ENCODE peak calls at places on chromosome 1, in five cellular contexts. J is esophagus muscularis mucosa, Z is H1, L is heart left ventricle, I is endodermal cell. U is an unnamed sample.

GRCh38 chr1:153833171-153833570 is 58.0 kb downstream of the SLC27A3 start:
- DNase-seq in L (no peak), Z (no peak), J (no peak), I (no peak), U (no peak)

GRCh38 chr1:215530401-215530984 is 36.6 kb upstream of the KCTD3 start:
- DNase-seq in I (no peak), Z (no peak), J (no peak), L (no peak), U (no peak)

GRCh38 chr1:167066333-167067122 is 23.6 kb downstream of the GPA33 start:
- DNase-seq in J (no peak), I (peak; percentile 96), L (peak; percentile 88), Z (peak; percentile 29), U (peak; percentile 68)

GRCh38 chr1:108009603-108010195 is 44.7 kb upstream of the VAV3 start:
- DNase-seq in I (no peak), L (no peak), J (no peak), Z (no peak), U (no peak)

GRCh38 chr1:37478451-37478871 is 4.1 kb downstream of the ZC3H12A start:
- DNase-seq in J (no peak), I (no peak), Z (no peak), L (no peak), U (no peak)

GRCh38 chr1:154628122-154628405 is 20.1 kb upstream of the ADAR start:
- DNase-seq in I (no peak), L (no peak), Z (no peak), J (no peak), U (no peak)

GRCh38 chr1:26132128-26132824 is 20.7 kb downstream of the PDIK1L start:
- DNase-seq in I (peak; percentile 73), L (no peak), Z (no peak), J (no peak), U (no peak)

GRCh38 chr1:54680387-54680786 is 35.3 kb upstream of the TTC4 start:
- DNase-seq in Z (no peak), I (no peak), J (no peak), L (no peak), U (no peak)

GRCh38 chr1:114222920-114223319 is 69.3 kb upstream of the SYT6 start:
- DNase-seq in L (no peak), Z (no peak), I (no peak), J (no peak), U (no peak)

GRCh38 chr1:156153362-156153761 is at the start of gene SEMA4A:
- DNase-seq in I (no peak), Z (no peak), J (no peak), L (no peak), U (no peak)

GRCh38 chr1:166063701-166064100 is 103.1 kb downstream of the FAM78B start:
- DNase-seq in Z (no peak), J (no peak), I (no peak), L (no peak), U (no peak)

GRCh38 chr1:65198095-65198494 is 50.1 kb downstream of the AK4 start:
- DNase-seq in L (no peak), J (no peak), I (no peak), Z (no peak), U (no peak)

GRCh38 chr1:33655496-33655895 is 183.1 kb downstream of the ZSCAN20 start:
- DNase-seq in L (no peak), I (peak; percentile 15), J (no peak), Z (no peak), U (no peak)

GRCh38 chr1:162908780-162909179 is 47.8 kb upstream of the CCDC190 start:
- DNase-seq in I (no peak), Z (no peak), J (no peak), L (no peak), U (no peak)

GRCh38 chr1:116766616-116767469 is 12.6 kb downstream of the CD2 start:
- DNase-seq in I (no peak), L (no peak), Z (no peak), J (no peak), U (no peak)

GRCh38 chr1:68808351-68808750 is 311.5 kb upstream of the DEPDC1 start:
- DNase-seq in Z (no peak), I (peak; percentile 55), J (no peak), L (no peak), U (no peak)

GRCh38 chr1:54580856-54581550 is 33.0 kb downstream of the ACOT11 start:
- DNase-seq in I (no peak), L (no peak), J (no peak), Z (no peak), U (no peak)

GRCh38 chr1:197180252-197180878 is 33.9 kb upstream of the ASPM start:
- DNase-seq in I (no peak), J (no peak), Z (no peak), L (no peak), U (no peak)

GRCh38 chr1:187680823-187681222 is 852.1 kb downstream of the PLA2G4A start:
- DNase-seq in Z (no peak), L (no peak), I (no peak), J (no peak), U (no peak)

GRCh38 chr1:47705517-47706130 is 267.8 kb downstream of the FOXD2 start:
- DNase-seq in J (no peak), Z (no peak), L (no peak), I (no peak), U (no peak)

GRCh38 chr1:232805269-232806070 is at the start of gene MAP10:
- DNase-seq in L (peak; percentile 90), I (peak; percentile 92), Z (peak; percentile 60), J (no peak), U (peak; percentile 28)

GRCh38 chr1:208211901-208212843 is 32.0 kb downstream of the PLXNA2 start:
- DNase-seq in L (no peak), Z (no peak), I (no peak), J (no peak), U (no peak)

GRCh38 chr1:96366516-96366915 is 355.1 kb upstream of the PTBP2 start:
- DNase-seq in J (no peak), L (no peak), Z (no peak), I (no peak), U (no peak)

GRCh38 chr1:156464825-156465452 is 35.6 kb downstream of the MEF2D start:
- DNase-seq in J (no peak), Z (no peak), I (no peak), L (no peak), U (no peak)

GRCh38 chr1:163561570-163562295 is 240.0 kb downstream of the NUF2 start:
- DNase-seq in Z (peak; percentile 36), J (no peak), I (peak; percentile 79), L (no peak), U (no peak)

GRCh38 chr1:109274533-109275476 is 8.1 kb downstream of the PSRC1 start:
- DNase-seq in L (no peak), Z (no peak), I (peak; percentile 64), J (no peak), U (peak; percentile 84)

GRCh38 chr1:13801232-13801631 is 101.2 kb downstream of the PRDM2 start:
- DNase-seq in I (no peak), L (no peak), J (no peak), Z (no peak), U (no peak)

GRCh38 chr1:85025940-85026339 is 22.4 kb downstream of the MCOLN3 start:
- DNase-seq in I (no peak), J (no peak), Z (no peak), L (no peak), U (no peak)

GRCh38 chr1:71046891-71047634 is 553 bp downstream of the PTGER3 start:
- DNase-seq in L (peak; percentile 66), I (peak; percentile 83), J (no peak), Z (no peak), U (no peak)

GRCh38 chr1:27563407-27564263 is 40.3 kb downstream of the AHDC1 start:
- DNase-seq in I (no peak), Z (no peak), J (no peak), L (peak; percentile 88), U (peak; percentile 89)

GRCh38 chr1:229653420-229653819 is 27.4 kb downstream of the URB2 start:
- DNase-seq in L (no peak), I (no peak), J (no peak), Z (no peak), U (no peak)

GRCh38 chr1:201021333-201022177 is 2.0 kb downstream of the KIF21B start:
- DNase-seq in I (peak; percentile 70), J (no peak), Z (no peak), L (no peak), U (no peak)
- H3K27ac ChIP-seq in I (no peak overlapping the region), J (no peak overlapping the region), Z (no peak overlapping the region), L (no peak overlapping the region), U (no peak overlapping the region)

GRCh38 chr1:224616761-224617409 is 768 bp downstream of the CNIH3 start:
- DNase-seq in J (no peak), Z (no peak), L (no peak), I (peak; percentile 73), U (no peak)

GRCh38 chr1:224619209-224619608 is 3.1 kb downstream of the CNIH3 start:
- DNase-seq in Z (no peak), I (no peak), L (no peak), J (no peak), U (no peak)

GRCh38 chr1:224620105-224620504 is 4.0 kb downstream of the CNIH3 start:
- DNase-seq in I (no peak), J (no peak), L (no peak), Z (no peak), U (no peak)

GRCh38 chr1:224615861-224616760 is at the start of gene CNIH3:
- DNase-seq in L (no peak), Z (peak; percentile 53), J (no peak), I (peak; percentile 93), U (peak; percentile 34)

GRCh38 chr1:224617410-224618361 is 1.6 kb downstream of the CNIH3 start:
- DNase-seq in J (no peak), Z (no peak), L (no peak), I (peak; percentile 63), U (no peak)
- H3K4me3 ChIP-seq in J (peak overlapping the region; percentile 52), Z (peak overlapping the region; percentile 65), L (peak overlapping the region; percentile 40), I (peak overlapping the region; percentile 79), U (peak overlapping the region; percentile 64)

GRCh38 chr1:160284220-160284781 is 632 bp downstream of the PEX19 start:
- DNase-seq in L (no peak), J (no peak), Z (no peak), I (no peak), U (no peak)

GRCh38 chr1:160285506-160285905 is 573 bp upstream of the PEX19 start:
- DNase-seq in I (no peak), Z (no peak), L (peak; percentile 53), J (no peak), U (no peak)

GRCh38 chr1:160282807-160283206 is 2.1 kb downstream of the PEX19 start:
- DNase-seq in I (peak; percentile 66), J (no peak), L (no peak), Z (no peak), U (no peak)

DNA sequence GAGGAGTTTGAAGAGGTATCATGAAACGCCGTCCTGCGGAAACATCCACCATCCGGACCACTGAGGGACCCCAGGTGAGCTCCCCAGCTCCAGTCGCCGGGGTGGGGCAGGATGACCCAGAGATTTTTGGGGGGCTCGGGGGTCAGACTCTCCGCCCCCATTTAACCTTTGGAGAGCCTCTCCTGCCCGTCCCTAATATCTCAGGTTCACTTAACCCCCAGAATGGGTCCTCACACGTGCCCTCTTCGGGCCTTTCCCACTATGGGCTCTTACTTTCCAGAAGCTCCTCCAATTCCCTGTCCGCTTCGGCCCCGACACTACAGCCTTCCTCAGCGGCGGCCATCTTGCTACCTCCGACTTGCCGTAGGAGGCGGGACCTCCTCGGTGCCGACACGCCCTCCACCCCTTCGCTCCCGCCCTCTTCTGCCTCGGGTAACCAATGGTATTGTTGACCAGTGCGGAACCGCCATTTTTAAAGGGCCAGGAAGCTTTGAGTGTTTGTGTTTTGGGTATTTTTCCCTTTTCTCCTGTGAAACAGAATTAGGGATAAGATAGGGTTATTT is at the start of gene PEX19:
- DNase-seq in Z (peak; percentile 86), L (peak; percentile 96), J (peak; percentile 97), I (peak; percentile 98), U (peak; percentile 90)
- H3K27ac ChIP-seq in Z (peak within 1 kb of the TSS; percentile 81), L (peak within 1 kb of the TSS; percentile 86), J (peak within 1 kb of the TSS; percentile 73), I (no peak within 1 kb of the TSS), U (peak within 1 kb of the TSS; percentile 86)

GRCh38 chr1:11784256-11784992 is 21.3 kb downstream of the MTHFR start:
- DNase-seq in L (no peak), J (no peak), I (no peak), Z (no peak), U (no peak)
- H3K4me3 ChIP-seq in L (no peak overlapping the region), J (peak overlapping the region; percentile 38), I (no peak overlapping the region), Z (peak overlapping the region; percentile 34), U (peak overlapping the region; percentile 41)